ENCODE peak calls at places on chromosomes 6 and 20, in nine cellular contexts. I is choroid plexus epithelial cell; Y is fibroblast of mammary gland; V is MM.1S; R is CD8-positive, alpha-beta T cell; O is fibroblast of pulmonary artery; D is GM12865; E is WERI-Rb-1; Z is A549. C is an unnamed sample.
A peak's percentile ranks its signal among the peaks of the same experiment; 100 is the strongest.

GRCh38 chr20:43662943-43663655 is 3.8 kb upstream of the MYBL2 start:
- DNase-seq in E (no peak), O (no peak), D (no peak), R (no peak), Y (peak; percentile 47), V (no peak), I (no peak), Z (no peak), C (no peak)

GRCh38 chr6:122059918-122060317 is 339.5 kb upstream of the HSF2 start:
- DNase-seq in O (no peak), I (no peak), R (no peak), E (no peak), V (no peak), D (no peak), Y (no peak), Z (no peak), C (no peak)

GRCh38 chr6:91860951-91861350 is 1274.1 kb upstream of the MAP3K7 start:
- DNase-seq in Z (no peak), V (no peak), I (no peak), Y (no peak), R (no peak), O (peak; percentile 1), E (no peak), D (no peak), C (no peak)

GRCh38 chr6:136962661-136963060 is 40.6 kb downstream of the SLC35D3 start:
- DNase-seq in I (no peak), R (no peak), D (no peak), V (no peak), Y (no peak), O (peak; percentile 5), E (peak; percentile 61), Z (no peak), C (no peak)

GRCh38 chr20:13492001-13492480 is 146.7 kb downstream of the TASP1 start:
- DNase-seq in R (no peak), I (peak; percentile 84), V (no peak), D (no peak), E (no peak), Y (peak; percentile 87), O (peak; percentile 93), Z (peak; percentile 25), C (no peak)

GRCh38 chr6:44527191-44527960 is 139.9 kb downstream of the CDC5L start:
- DNase-seq in E (no peak), R (no peak), V (no peak), O (no peak), D (no peak), Z (no peak), Y (no peak), I (no peak), C (no peak)

GRCh38 chr20:15834857-15835256 is 738.4 kb downstream of the KIF16B start:
- DNase-seq in R (no peak), Z (no peak), D (no peak), V (no peak), Y (no peak), O (no peak), E (no peak), I (no peak), C (no peak)

GRCh38 chr20:62906209-62906608 is 20.1 kb downstream of the DIDO1 start:
- DNase-seq in V (no peak), I (no peak), R (no peak), Z (no peak), E (no peak), D (no peak), O (no peak), Y (no peak), C (no peak)

GRCh38 chr6:87925373-87926060 is 122.1 kb upstream of the SPACA1 start:
- DNase-seq in Z (no peak), V (peak; percentile 90), O (no peak), D (peak; percentile 90), Y (no peak), R (no peak), E (peak; percentile 55), I (no peak), C (peak; percentile 60)

GRCh38 chr6:52580905-52581304 is 4.0 kb upstream of the TRAM2 start:
- DNase-seq in O (no peak), R (no peak), I (no peak), Z (no peak), V (no peak), D (no peak), E (no peak), Y (no peak), C (no peak)

GRCh38 chr6:44561832-44562496 is 174.5 kb downstream of the CDC5L start:
- DNase-seq in I (no peak), Y (no peak), D (no peak), V (no peak), E (no peak), Z (no peak), R (no peak), O (no peak), C (no peak)

GRCh38 chr20:57902478-57902877 is 192.7 kb upstream of the PMEPA1 start:
- DNase-seq in Y (peak; percentile 28), E (no peak), O (peak; percentile 2), I (peak; percentile 75), Z (no peak), V (peak; percentile 40), R (no peak), D (peak; percentile 36), C (no peak)
- TF ChIP-seq CTCF in Y (no peak), E (no peak), O (no peak), I (peak; percentile 40), Z (no peak), V (no peak), R (no peak), D (no peak), C (peak; percentile 20)

GRCh38 chr20:44714102-44714700 is 968 bp upstream of the CCN5 start:
- DNase-seq in E (no peak), Y (no peak), D (no peak), O (no peak), R (no peak), V (no peak), Z (no peak), I (no peak), C (no peak)

GRCh38 chr20:44717986-44718385 is 2.8 kb downstream of the CCN5 start:
- DNase-seq in I (no peak), V (no peak), E (peak; percentile 83), D (no peak), R (no peak), Z (peak; percentile 62), O (no peak), Y (no peak), C (no peak)

GRCh38 chr20:44716309-44717106 is 1.3 kb downstream of the CCN5 start:
- DNase-seq in Y (no peak), Z (no peak), R (no peak), D (no peak), V (no peak), I (no peak), O (no peak), E (no peak), C (no peak)

GRCh38 chr20:44714701-44715494 is at the start of gene CCN5:
- DNase-seq in Z (peak; percentile 80), I (peak; percentile 88), V (no peak), E (no peak), Y (peak; percentile 85), D (no peak), O (peak; percentile 85), R (no peak), C (no peak)

GRCh38 chr20:44715495-44716308 is 533 bp downstream of the CCN5 start:
- DNase-seq in R (no peak), I (no peak), O (no peak), Z (no peak), Y (no peak), E (no peak), V (no peak), D (no peak), C (no peak)
- H3K4me3 ChIP-seq in R (no peak overlapping the region), I (no peak overlapping the region), O (no peak overlapping the region), Z (peak overlapping the region; percentile 18), Y (peak overlapping the region; percentile 12), E (no peak overlapping the region), V (no peak overlapping the region), D (no peak overlapping the region), C (no peak overlapping the region)

DNA sequence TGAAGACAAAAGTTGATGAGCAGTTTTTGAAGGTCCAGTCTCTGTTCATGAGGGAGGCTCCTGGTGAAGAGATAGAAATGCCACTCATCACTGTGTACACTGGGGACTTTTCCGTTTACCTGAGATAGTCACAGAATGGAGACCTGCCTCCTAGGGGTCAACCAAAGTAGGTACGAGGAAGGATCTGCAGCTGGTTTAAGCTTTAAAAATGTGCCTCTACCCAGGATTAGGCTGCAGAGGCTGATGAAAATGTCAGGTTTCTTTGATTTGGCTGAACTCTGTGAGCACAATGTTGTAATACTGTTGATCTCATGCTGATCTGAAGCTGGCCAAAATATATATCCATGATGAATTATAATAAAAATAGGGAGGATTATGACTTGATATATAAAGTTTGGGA is 182.8 kb downstream of the ADAT2 start:
- DNase-seq in R (no peak), E (no peak), V (no peak), I (no peak), D (no peak), O (no peak), Y (no peak), Z (no peak), C (no peak)
- TF ChIP-seq CTCF in R (no peak), E (no peak), V (no peak), I (no peak), D (no peak), O (no peak), Y (no peak), Z (no peak), C (no peak)

GRCh38 chr6:33014841-33015634 is 5.6 kb upstream of the HLA-DOA start:
- DNase-seq in I (peak; percentile 94), Z (peak; percentile 47), O (peak; percentile 92), E (peak; percentile 77), Y (peak; percentile 86), V (peak; percentile 72), R (no peak), D (peak; percentile 93), C (peak; percentile 76)
- H3K4me3 ChIP-seq in I (no peak overlapping the region), Z (no peak overlapping the region), O (no peak overlapping the region), E (no peak overlapping the region), Y (no peak overlapping the region), V (no peak overlapping the region), R (no peak overlapping the region), D (no peak overlapping the region), C (no peak overlapping the region)

GRCh38 chr20:17678295-17678694 is 3.7 kb downstream of the RRBP1 start:
- DNase-seq in R (no peak), O (no peak), V (no peak), I (no peak), E (no peak), Y (no peak), D (no peak), Z (no peak), C (no peak)
- TF ChIP-seq CTCF in R (no peak), O (no peak), V (no peak), I (no peak), E (no peak), Y (no peak), D (no peak), Z (no peak), C (no peak)

DNA sequence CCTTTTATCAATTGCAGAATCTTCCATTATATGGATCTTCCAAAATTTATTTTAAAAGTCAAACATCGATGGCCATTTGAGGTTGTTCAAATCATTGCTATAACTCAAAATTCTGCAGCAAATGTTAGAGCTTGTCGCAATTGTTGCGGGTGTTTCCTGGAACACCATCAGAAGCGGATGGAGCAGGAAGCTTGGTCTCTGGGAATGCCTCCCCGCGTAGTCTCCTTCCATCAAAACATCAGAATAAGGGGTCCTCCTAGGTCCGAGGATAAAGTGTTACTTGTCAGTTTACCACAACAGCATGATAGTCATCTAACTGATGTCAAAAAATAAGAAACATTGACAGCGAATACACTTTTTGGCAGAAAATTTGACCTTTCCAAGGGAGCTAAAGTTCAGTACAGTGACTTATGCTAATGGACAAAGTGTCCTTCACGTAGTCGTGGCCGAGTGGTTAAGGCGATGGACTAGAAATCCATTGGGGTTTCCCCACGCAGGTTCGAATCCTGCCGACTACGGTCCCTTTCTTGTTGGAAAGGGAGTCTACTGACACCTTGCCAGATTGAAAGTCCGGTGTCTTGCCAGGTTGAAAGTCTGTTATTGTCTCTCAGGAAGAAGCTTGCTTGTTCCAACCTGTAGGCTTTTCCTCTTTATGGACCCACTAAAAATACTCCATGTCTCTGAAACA is 59.0 kb upstream of the ZNF184 start:
- DNase-seq in E (no peak), D (peak; percentile 27), O (no peak), Z (no peak), Y (no peak), I (no peak), V (no peak), R (no peak), C (no peak)
- H3K4me3 ChIP-seq in E (no peak overlapping the region), D (no peak overlapping the region), O (no peak overlapping the region), Z (peak overlapping the region; percentile 26), Y (no peak overlapping the region), I (no peak overlapping the region), V (no peak overlapping the region), R (no peak overlapping the region), C (no peak overlapping the region)